ENCODE peak calls at places on chromosome 9, in seven cellular contexts. One of them, this sample, is unnamed. For H3K4me1, the result is how much of the 10 kb centered on the place peaks cover.

GRCh38 chr9:106467847-106468163 is 395.2 kb upstream of the ZNF462 start:
- DNase-seq in transverse colon: no peak
- DNase-seq in SK-N-SH: no peak
- DNase-seq in stomach: no peak
- DNase-seq in H1: no peak
- DNase-seq in upper lobe of left lung: no peak
- DNase-seq in GM12878: no peak
- DNase-seq in this sample: no peak

GRCh38 chr9:87382902-87383301 is 114.8 kb upstream of the DAPK1 start:
- DNase-seq in H1: no peak
- DNase-seq in SK-N-SH: no peak
- DNase-seq in GM12878: no peak
- DNase-seq in upper lobe of left lung: no peak
- DNase-seq in stomach: no peak
- DNase-seq in transverse colon: no peak
- DNase-seq in this sample: no peak

GRCh38 chr9:126373241-126373640 is 46.6 kb downstream of the MVB12B start:
- DNase-seq in transverse colon: no peak
- DNase-seq in stomach: no peak
- DNase-seq in H1: no peak
- DNase-seq in SK-N-SH: no peak
- DNase-seq in GM12878: no peak
- DNase-seq in upper lobe of left lung: no peak
- DNase-seq in this sample: no peak

GRCh38 chr9:124439661-124440243 is 10.5 kb upstream of the ADGRD2 start:
- DNase-seq in stomach: no peak
- DNase-seq in upper lobe of left lung: no peak
- DNase-seq in GM12878: no peak
- DNase-seq in H1: no peak
- DNase-seq in transverse colon: no peak
- DNase-seq in SK-N-SH: no peak
- DNase-seq in this sample: peak

GRCh38 chr9:137801023-137801319 is 76.6 kb upstream of the CACNA1B start:
- DNase-seq in stomach: no peak
- DNase-seq in SK-N-SH: no peak
- DNase-seq in upper lobe of left lung: no peak
- DNase-seq in transverse colon: no peak
- DNase-seq in GM12878: no peak
- DNase-seq in H1: no peak
- DNase-seq in this sample: no peak

GRCh38 chr9:16322849-16323248 is 547.6 kb downstream of the BNC2 start:
- DNase-seq in upper lobe of left lung: no peak
- DNase-seq in SK-N-SH: no peak
- DNase-seq in transverse colon: no peak
- DNase-seq in stomach: no peak
- DNase-seq in H1: no peak
- DNase-seq in GM12878: no peak
- DNase-seq in this sample: peak

GRCh38 chr9:126938332-126938731 is 23.8 kb downstream of the RALGPS1 start:
- DNase-seq in H1: no peak
- DNase-seq in stomach: no peak
- DNase-seq in upper lobe of left lung: no peak
- DNase-seq in transverse colon: no peak
- DNase-seq in SK-N-SH: no peak
- DNase-seq in GM12878: no peak
- DNase-seq in this sample: no peak

GRCh38 chr9:124695280-124695890 is 75.7 kb downstream of the NR6A1 start:
- DNase-seq in H1: no peak
- DNase-seq in upper lobe of left lung: no peak
- DNase-seq in SK-N-SH: no peak
- DNase-seq in stomach: no peak
- DNase-seq in transverse colon: no peak
- DNase-seq in GM12878: no peak
- DNase-seq in this sample: no peak

GRCh38 chr9:91711755-91712591 is 238.1 kb downstream of the ROR2 start:
- DNase-seq in upper lobe of left lung: peak
- DNase-seq in SK-N-SH: no peak
- DNase-seq in H1: no peak
- DNase-seq in transverse colon: peak
- DNase-seq in stomach: no peak
- DNase-seq in GM12878: peak
- DNase-seq in this sample: no peak

GRCh38 chr9:97938081-97938644 is at the start of gene HEMGN:
- DNase-seq in GM12878: peak
- DNase-seq in upper lobe of left lung: no peak
- DNase-seq in transverse colon: peak
- DNase-seq in stomach: no peak
- DNase-seq in SK-N-SH: no peak
- DNase-seq in H1: no peak
- DNase-seq in this sample: no peak

GRCh38 chr9:105735366-105735765 is 41.0 kb downstream of the TMEM38B start:
- DNase-seq in GM12878: no peak
- DNase-seq in SK-N-SH: no peak
- DNase-seq in H1: no peak
- DNase-seq in stomach: no peak
- DNase-seq in transverse colon: no peak
- DNase-seq in upper lobe of left lung: no peak
- DNase-seq in this sample: no peak

GRCh38 chr9:123360161-123361085 is 4.4 kb downstream of the CRB2 start:
- DNase-seq in transverse colon: peak
- DNase-seq in GM12878: no peak
- DNase-seq in SK-N-SH: peak
- DNase-seq in upper lobe of left lung: no peak
- DNase-seq in H1: peak
- DNase-seq in stomach: peak
- DNase-seq in this sample: no peak

GRCh38 chr9:115106001-115106400 is 12.0 kb downstream of the TNC start:
- DNase-seq in upper lobe of left lung: no peak
- DNase-seq in GM12878: no peak
- DNase-seq in stomach: no peak
- DNase-seq in transverse colon: no peak
- DNase-seq in SK-N-SH: no peak
- DNase-seq in H1: no peak
- DNase-seq in this sample: no peak

GRCh38 chr9:18421391-18421790 is 52.6 kb upstream of the ADAMTSL1 start:
- DNase-seq in SK-N-SH: no peak
- DNase-seq in H1: no peak
- DNase-seq in upper lobe of left lung: no peak
- DNase-seq in transverse colon: no peak
- DNase-seq in stomach: no peak
- DNase-seq in GM12878: no peak
- DNase-seq in this sample: no peak

GRCh38 chr9:130707225-130707976 is 13.8 kb downstream of the EXOSC2 start:
- DNase-seq in stomach: peak
- DNase-seq in upper lobe of left lung: peak
- DNase-seq in transverse colon: peak
- DNase-seq in SK-N-SH: peak
- DNase-seq in GM12878: no peak
- DNase-seq in H1: peak
- DNase-seq in this sample: peak

GRCh38 chr9:1008256-1008655 is 31.8 kb downstream of the DMRT3 start:
- DNase-seq in H1: no peak
- DNase-seq in transverse colon: no peak
- DNase-seq in GM12878: no peak
- DNase-seq in stomach: no peak
- DNase-seq in upper lobe of left lung: no peak
- DNase-seq in SK-N-SH: no peak
- DNase-seq in this sample: no peak

GRCh38 chr9:1001838-1002237 is 25.4 kb downstream of the DMRT3 start:
- DNase-seq in SK-N-SH: no peak
- DNase-seq in stomach: no peak
- DNase-seq in GM12878: no peak
- DNase-seq in H1: no peak
- DNase-seq in upper lobe of left lung: no peak
- DNase-seq in transverse colon: no peak
- DNase-seq in this sample: no peak

GRCh38 chr9:1007312-1007711 is 30.9 kb downstream of the DMRT3 start:
- DNase-seq in SK-N-SH: no peak
- DNase-seq in H1: no peak
- DNase-seq in stomach: no peak
- DNase-seq in transverse colon: no peak
- DNase-seq in GM12878: no peak
- DNase-seq in upper lobe of left lung: no peak
- DNase-seq in this sample: no peak

GRCh38 chr9:1002678-1003077 is 26.2 kb downstream of the DMRT3 start:
- DNase-seq in SK-N-SH: no peak
- DNase-seq in GM12878: no peak
- DNase-seq in transverse colon: no peak
- DNase-seq in stomach: no peak
- DNase-seq in upper lobe of left lung: no peak
- DNase-seq in H1: no peak
- DNase-seq in this sample: no peak

DNA sequence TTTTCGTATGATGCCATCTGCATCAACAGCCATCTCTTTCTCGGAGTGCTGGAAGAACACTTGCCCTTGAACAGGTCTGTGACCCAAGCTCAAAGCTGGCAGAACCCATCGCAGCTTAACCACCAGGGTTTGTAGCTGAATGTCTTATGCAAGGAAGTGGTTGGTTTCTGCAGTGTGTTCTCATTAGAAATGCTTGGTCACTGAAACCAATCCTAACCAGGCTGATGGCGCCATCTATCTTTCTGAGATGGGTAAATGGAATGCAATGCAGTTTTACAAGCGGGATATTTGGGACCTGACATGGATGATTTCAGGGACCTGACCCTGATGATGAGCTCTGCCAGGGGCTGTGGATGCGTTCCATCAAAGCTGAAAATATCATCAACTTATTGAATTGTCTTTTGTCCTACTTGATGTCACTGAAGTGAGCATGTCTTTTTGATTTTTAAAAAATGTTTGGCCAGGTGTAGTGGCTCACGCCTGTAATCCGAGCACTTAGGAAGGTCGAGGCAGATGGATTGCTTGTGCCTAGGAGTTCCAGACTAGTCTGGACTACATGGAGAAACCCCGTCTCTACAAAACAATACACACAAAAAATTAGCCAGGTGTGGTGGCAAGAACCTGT is 28.7 kb downstream of the DMRT3 start:
- DNase-seq in upper lobe of left lung: peak
- DNase-seq in SK-N-SH: peak
- DNase-seq in GM12878: peak
- DNase-seq in H1: no peak
- DNase-seq in transverse colon: no peak
- DNase-seq in stomach: no peak
- DNase-seq in this sample: no peak
- TF ChIP-seq POLR2AphosphoS5 in upper lobe of left lung: no peak
- TF ChIP-seq POLR2AphosphoS5 in SK-N-SH: no peak
- TF ChIP-seq POLR2AphosphoS5 in GM12878: no peak
- TF ChIP-seq POLR2AphosphoS5 in H1: no peak
- TF ChIP-seq POLR2AphosphoS5 in transverse colon: no peak
- TF ChIP-seq POLR2AphosphoS5 in stomach: no peak
- TF ChIP-seq POLR2AphosphoS5 in this sample: no peak

DNA sequence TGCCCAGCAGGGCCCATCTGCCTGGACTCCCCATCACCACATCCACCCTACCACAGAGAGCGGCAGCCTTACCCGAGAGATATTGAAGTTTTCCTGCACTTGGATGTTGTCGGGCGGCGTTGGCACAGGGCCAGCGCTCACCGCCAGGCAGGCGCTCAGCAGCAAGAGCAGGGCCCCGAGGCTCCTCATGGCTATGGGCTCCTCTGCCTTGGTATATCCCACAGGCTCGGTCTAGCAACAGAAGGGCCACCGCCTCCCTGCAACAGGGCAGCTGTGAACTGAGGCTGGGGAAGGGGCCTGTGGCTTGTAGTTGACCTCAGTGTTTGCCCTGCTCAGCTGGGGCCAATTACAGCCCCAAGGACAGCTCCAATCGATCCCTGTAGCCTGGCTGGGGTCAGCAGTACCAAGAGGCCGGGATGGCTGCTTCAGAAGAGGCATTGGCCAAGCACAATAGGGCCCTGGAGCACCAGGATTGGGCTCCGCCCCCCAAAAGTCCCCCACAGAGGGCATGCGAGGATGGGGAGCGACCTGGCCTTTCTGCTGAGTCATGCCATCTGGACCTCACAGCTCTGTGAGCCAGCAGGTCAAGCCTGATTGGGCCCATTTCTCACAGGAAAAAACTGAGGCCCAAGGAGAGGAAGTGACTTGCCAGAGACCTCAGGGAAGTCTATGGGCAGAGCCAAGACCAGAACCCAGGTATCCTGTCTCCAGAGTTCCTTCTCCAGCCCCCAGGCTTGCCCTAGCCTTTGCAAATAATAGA is at the start of gene AMBP:
- DNase-seq in upper lobe of left lung: peak
- DNase-seq in stomach: peak
- DNase-seq in GM12878: no peak
- DNase-seq in SK-N-SH: peak
- DNase-seq in H1: no peak
- DNase-seq in transverse colon: peak
- DNase-seq in this sample: no peak
- H3K4me1 ChIP-seq in upper lobe of left lung: under half
- H3K4me1 ChIP-seq in stomach: under half
- H3K4me1 ChIP-seq in GM12878: under half
- H3K4me1 ChIP-seq in SK-N-SH: under half
- H3K4me1 ChIP-seq in H1: under half
- H3K4me1 ChIP-seq in transverse colon: under half
- H3K4me1 ChIP-seq in this sample: under half

DNA sequence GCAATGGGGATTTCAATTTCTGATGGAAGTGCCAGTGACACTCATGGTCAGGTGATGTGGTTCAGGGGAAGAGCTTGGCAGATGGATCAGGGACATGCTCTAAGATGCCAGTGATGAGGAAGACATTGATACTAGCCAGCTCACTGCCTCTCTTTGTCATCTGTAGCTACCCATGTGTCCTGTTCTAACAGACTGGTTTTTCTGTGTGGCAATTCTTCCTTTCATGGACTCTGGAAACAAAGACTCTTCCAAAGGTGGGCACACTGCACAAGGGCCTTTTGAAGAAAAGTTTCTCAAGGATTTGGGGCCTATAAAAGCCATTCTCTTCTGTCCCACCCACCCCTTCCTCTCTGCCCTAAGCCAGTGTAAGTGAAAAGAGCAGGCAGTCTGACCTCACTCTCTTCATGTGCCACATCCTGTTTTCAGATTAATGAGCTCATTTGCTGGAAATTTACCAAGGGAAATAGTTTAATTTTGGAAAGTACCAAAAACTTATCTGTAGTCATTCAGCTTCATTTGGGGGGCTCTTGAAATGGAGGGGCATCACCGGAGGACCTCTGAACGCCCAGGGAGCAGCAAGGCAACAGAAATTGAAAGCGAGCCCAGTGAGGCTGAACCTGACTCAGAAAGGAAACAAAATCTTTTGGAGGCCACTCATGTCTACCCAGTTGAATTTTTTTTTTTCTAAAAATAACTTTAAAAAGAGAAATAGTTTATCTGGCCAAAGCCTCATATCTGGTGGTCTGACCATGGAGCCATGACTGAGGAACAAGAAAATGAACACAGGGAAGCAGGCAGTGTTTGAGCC is 4.9 kb upstream of the TRAF1 start:
- DNase-seq in H1: no peak
- DNase-seq in transverse colon: no peak
- DNase-seq in GM12878: peak
- DNase-seq in stomach: peak
- DNase-seq in SK-N-SH: no peak
- DNase-seq in upper lobe of left lung: no peak
- DNase-seq in this sample: no peak
- TF ChIP-seq EP300 in H1: no peak
- TF ChIP-seq EP300 in transverse colon: no peak
- TF ChIP-seq EP300 in GM12878: peak
- TF ChIP-seq EP300 in stomach: no peak
- TF ChIP-seq EP300 in SK-N-SH: peak
- TF ChIP-seq EP300 in upper lobe of left lung: no peak
- TF ChIP-seq EP300 in this sample: no peak

GRCh38 chr9:5450360-5451051 is at the start of gene CD274:
- DNase-seq in SK-N-SH: peak
- DNase-seq in GM12878: no peak
- DNase-seq in stomach: peak
- DNase-seq in H1: peak
- DNase-seq in transverse colon: peak
- DNase-seq in upper lobe of left lung: peak
- DNase-seq in this sample: peak
- TF ChIP-seq POLR2AphosphoS5 in SK-N-SH: peak
- TF ChIP-seq POLR2AphosphoS5 in GM12878: peak
- TF ChIP-seq POLR2AphosphoS5 in stomach: peak
- TF ChIP-seq POLR2AphosphoS5 in H1: no peak
- TF ChIP-seq POLR2AphosphoS5 in transverse colon: peak
- TF ChIP-seq POLR2AphosphoS5 in upper lobe of left lung: peak
- TF ChIP-seq POLR2AphosphoS5 in this sample: peak